ENCODE peak calls at places on chromosome 20, in six cellular contexts. U, C, R, P, G and Q are unnamed samples.

GRCh38 chr20:61303217-61303616 is 51.2 kb downstream of the CDH4 start:
- DNase-seq in U (no peak), C (no peak), R (no peak), P (no peak), G (no peak), Q (no peak)

GRCh38 chr20:43658723-43659419 is 8.0 kb upstream of the MYBL2 start:
- DNase-seq in U (no peak), C (no peak), R (no peak), P (no peak), G (no peak), Q (no peak)

GRCh38 chr20:57666106-57666833 is 43.5 kb downstream of the PMEPA1 start:
- DNase-seq in U (no peak), C (no peak), R (no peak), P (no peak), G (no peak), Q (no peak)

GRCh38 chr20:32360333-32360634 is 2.2 kb downstream of the ASXL1 start:
- DNase-seq in U (no peak), C (no peak), R (no peak), P (no peak), G (no peak), Q (no peak)

GRCh38 chr20:43541214-43541613 is 17.6 kb upstream of the SGK2 start:
- DNase-seq in U (no peak), C (no peak), R (no peak), P (no peak), G (no peak), Q (no peak)

GRCh38 chr20:61120595-61121515 is 131.2 kb upstream of the CDH4 start:
- DNase-seq in U (no peak), C (no peak), R (no peak), P (no peak), G (peak), Q (peak)

GRCh38 chr20:58236612-58237317 is 8.3 kb upstream of the ANKRD60 start:
- DNase-seq in U (peak), C (peak), R (peak), P (peak), G (peak), Q (peak)

GRCh38 chr20:44643596-44644383 is 7.7 kb downstream of the ADA start:
- DNase-seq in U (no peak), C (peak), R (peak), P (peak), G (peak), Q (no peak)

GRCh38 chr20:64063389-64064144 is 569 bp downstream of the TCEA2 start:
- DNase-seq in U (no peak), C (no peak), R (no peak), P (peak), G (no peak), Q (no peak)

GRCh38 chr20:48621256-48622078 is 206.3 kb downstream of the PREX1 start:
- DNase-seq in U (no peak), C (peak), R (no peak), P (no peak), G (no peak), Q (no peak)

GRCh38 chr20:11331096-11331495 is 586.6 kb upstream of the BTBD3 start:
- DNase-seq in U (no peak), C (no peak), R (peak), P (no peak), G (no peak), Q (no peak)

GRCh38 chr20:2619961-2620595 is 32.4 kb upstream of the NOP56 start:
- DNase-seq in U (no peak), C (peak), R (no peak), P (no peak), G (no peak), Q (no peak)

GRCh38 chr20:37521091-37521771 is at the start of gene NNAT:
- DNase-seq in U (no peak), C (no peak), R (no peak), P (no peak), G (peak), Q (peak)

GRCh38 chr20:4835244-4836177 is 113.8 kb downstream of the PRND start:
- DNase-seq in U (no peak), C (no peak), R (no peak), P (peak), G (no peak), Q (no peak)

GRCh38 chr20:16801919-16802651 is 53.9 kb downstream of the OTOR start:
- DNase-seq in U (peak), C (peak), R (peak), P (peak), G (peak), Q (peak)

GRCh38 chr20:33501000-33501399 is 11.1 kb downstream of the CBFA2T2 start:
- DNase-seq in U (no peak), C (no peak), R (no peak), P (no peak), G (no peak), Q (no peak)

GRCh38 chr20:63579017-63579705 is 5.1 kb upstream of the HELZ2 start:
- DNase-seq in U (no peak), C (no peak), R (no peak), P (no peak), G (no peak), Q (no peak)

GRCh38 chr20:36465109-36466080 is 75.9 kb upstream of the MYL9 start:
- DNase-seq in U (no peak), C (peak), R (peak), P (peak), G (peak), Q (no peak)

GRCh38 chr20:16574656-16575355 is 1.6 kb upstream of the KIF16B start:
- DNase-seq in U (peak), C (peak), R (peak), P (peak), G (peak), Q (peak)

GRCh38 chr20:40563296-40563950 is 125.6 kb downstream of the MAFB start:
- DNase-seq in U (no peak), C (peak), R (peak), P (peak), G (no peak), Q (no peak)

GRCh38 chr20:37007898-37008649 is 56.6 kb upstream of the SAMHD1 start:
- DNase-seq in U (no peak), C (no peak), R (peak), P (no peak), G (no peak), Q (no peak)

GRCh38 chr20:47688385-47689381 is 96.6 kb downstream of the SULF2 start:
- DNase-seq in U (no peak), C (no peak), R (no peak), P (no peak), G (peak), Q (no peak)

GRCh38 chr20:3812975-3813599 is 7.3 kb upstream of the AP5S1 start:
- DNase-seq in U (no peak), C (no peak), R (no peak), P (no peak), G (no peak), Q (no peak)
- H3K27ac ChIP-seq in U (no peak), C (peak), R (no peak), P (peak), G (no peak), Q (no peak)

DNA sequence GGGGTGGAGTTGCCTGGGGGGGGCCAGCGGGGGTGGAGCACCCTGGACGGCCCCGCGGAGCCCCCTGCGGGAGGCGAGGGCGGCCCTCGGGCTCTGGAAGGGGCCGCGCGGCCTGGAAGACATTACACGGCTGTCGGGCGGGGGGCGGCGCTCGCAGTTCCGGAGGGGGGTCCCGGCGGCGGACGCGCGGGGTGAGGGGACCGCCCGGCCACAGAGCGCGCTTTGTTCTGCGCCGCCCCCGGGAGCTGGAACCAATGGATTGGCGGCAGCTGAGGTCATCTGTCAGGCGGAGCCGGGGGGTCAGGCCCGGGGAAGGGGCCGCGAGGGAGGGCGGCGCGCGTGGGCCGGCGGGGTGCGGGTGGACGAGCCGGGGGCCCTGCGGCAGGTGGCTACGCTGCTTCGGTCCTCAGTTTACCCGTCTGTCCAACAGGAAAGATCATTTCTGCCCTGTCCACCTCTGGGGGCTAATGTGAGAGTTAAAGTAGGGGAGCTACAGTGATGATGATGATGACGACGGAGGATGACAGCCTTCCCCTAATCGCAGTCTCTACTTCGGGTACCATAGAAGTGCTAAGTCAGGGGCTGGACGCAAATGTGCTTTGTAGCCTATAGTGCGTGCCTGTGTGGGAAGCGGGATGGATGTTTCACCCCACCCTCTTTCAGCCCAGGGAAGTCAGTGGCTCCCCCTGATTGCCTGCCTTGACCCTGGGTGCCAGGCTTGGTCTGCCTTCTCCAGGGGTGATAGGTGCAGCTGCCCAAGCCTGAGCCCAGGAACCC is 10.4 kb downstream of the SRXN1 start:
- DNase-seq in U (no peak), C (no peak), R (no peak), P (no peak), G (peak), Q (no peak)
- H3K27ac ChIP-seq in U (no peak), C (no peak), R (no peak), P (peak), G (no peak), Q (no peak)

GRCh38 chr20:12835999-12836398 is 172.8 kb upstream of the SPTLC3 start:
- DNase-seq in U (no peak), C (no peak), R (no peak), P (no peak), G (no peak), Q (no peak)
- H3K27ac ChIP-seq in U (no peak), C (no peak), R (no peak), P (no peak), G (no peak), Q (no peak)

GRCh38 chr20:50724112-50724724 is 7.2 kb upstream of the PARD6B start:
- DNase-seq in U (no peak), C (no peak), R (no peak), P (no peak), G (no peak), Q (no peak)
- H3K27ac ChIP-seq in U (no peak), C (peak), R (no peak), P (peak), G (no peak), Q (peak)